ENCODE peak calls at places on chromosomes 5 and 9, in six cellular contexts. F is A549, S is breast epithelium, B is body of pancreas, Z is transverse colon, I is IMR-90. E is an unnamed sample.

GRCh38 chr5:126846756-126847155 is 69.8 kb downstream of the LMNB1 start:
- DNase-seq in S (no peak), B (no peak), F (no peak), I (no peak), Z (no peak), E (no peak)

GRCh38 chr5:115939059-115939458 is 23.2 kb upstream of the LVRN start:
- DNase-seq in F (no peak), I (no peak), B (no peak), S (no peak), Z (no peak), E (no peak)

GRCh38 chr5:6540111-6540830 is 91.6 kb downstream of the UBE2QL1 start:
- DNase-seq in Z (no peak), S (no peak), I (peak; percentile 56), F (no peak), B (no peak), E (no peak)

GRCh38 chr9:124218438-124219289 is 39.1 kb upstream of the NEK6 start:
- DNase-seq in B (peak; percentile 80), F (peak; percentile 72), S (peak; percentile 44), I (peak; percentile 66), Z (peak; percentile 77), E (no peak)

GRCh38 chr5:74947961-74948613 is 81.9 kb upstream of the FAM169A start:
- DNase-seq in F (no peak), I (peak; percentile 72), B (peak; percentile 25), S (no peak), Z (no peak), E (no peak)

GRCh38 chr9:136438548-136438908 is 1.1 kb downstream of the INPP5E start:
- DNase-seq in I (peak; percentile 7), F (no peak), S (no peak), B (no peak), Z (no peak), E (no peak)

GRCh38 chr9:131035548-131035947 is 26.6 kb downstream of the LAMC3 start:
- DNase-seq in Z (no peak), F (no peak), S (no peak), I (no peak), B (no peak), E (no peak)

GRCh38 chr5:135242496-135243193 is 156.4 kb downstream of the MACROH2A1 start:
- DNase-seq in S (no peak), I (peak; percentile 34), B (no peak), Z (peak; percentile 36), F (no peak), E (no peak)

GRCh38 chr9:98838155-98838904 is 30.9 kb downstream of the GALNT12 start:
- DNase-seq in Z (no peak), B (no peak), S (no peak), F (no peak), I (no peak), E (no peak)

GRCh38 chr9:91100878-91101450 is 260.8 kb downstream of the AUH start:
- DNase-seq in B (peak; percentile 20), I (peak; percentile 35), Z (peak; percentile 21), S (no peak), F (no peak), E (no peak)

GRCh38 chr5:159047081-159047480 is 52.6 kb downstream of the EBF1 start:
- DNase-seq in Z (no peak), B (no peak), F (no peak), S (no peak), I (peak; percentile 74), E (no peak)

GRCh38 chr9:17134396-17134842 is 421 bp upstream of the CNTLN start:
- DNase-seq in B (no peak), F (no peak), S (no peak), I (peak; percentile 29), Z (no peak), E (no peak)

GRCh38 chr5:17314907-17315471 is 97.6 kb downstream of the BASP1 start:
- DNase-seq in F (no peak), S (no peak), I (no peak), Z (no peak), B (no peak), E (no peak)

GRCh38 chr5:60370508-60370907 is 329.5 kb downstream of the DEPDC1B start:
- DNase-seq in S (no peak), I (no peak), B (no peak), F (no peak), Z (no peak), E (no peak)

GRCh38 chr5:19401032-19401431 is 587.0 kb downstream of the CDH18 start:
- DNase-seq in B (no peak), F (no peak), Z (no peak), S (no peak), I (no peak), E (no peak)

GRCh38 chr9:70480405-70480980 is 66.0 kb upstream of the KLF9 start:
- DNase-seq in Z (peak; percentile 87), S (peak; percentile 82), B (peak; percentile 95), F (no peak), I (peak; percentile 90), E (no peak)

GRCh38 chr5:112681481-112681908 is 56.2 kb upstream of the APC start:
- DNase-seq in Z (no peak), F (no peak), S (no peak), B (no peak), I (no peak), E (no peak)

GRCh38 chr9:113289091-113289490 is 13.6 kb downstream of the PRPF4 start:
- DNase-seq in S (no peak), I (no peak), B (no peak), F (no peak), Z (peak; percentile 69), E (no peak)

GRCh38 chr9:82601272-82601835 is 461.6 kb downstream of the RASEF start:
- DNase-seq in Z (no peak), B (no peak), S (no peak), I (peak; percentile 74), F (no peak), E (no peak)

GRCh38 chr5:16446993-16447392 is 18.6 kb downstream of the ZNF622 start:
- DNase-seq in Z (no peak), S (no peak), I (no peak), B (no peak), F (no peak), E (no peak)

GRCh38 chr9:95731876-95732275 is 143.6 kb upstream of the ERCC6L2 start:
- DNase-seq in B (no peak), I (no peak), S (no peak), F (no peak), Z (no peak), E (no peak)

GRCh38 chr5:67179695-67180302 is 16.8 kb downstream of the CD180 start:
- DNase-seq in S (no peak), F (no peak), Z (no peak), B (no peak), I (no peak), E (no peak)

GRCh38 chr9:70043689-70044449 is at the start of gene MAMDC2:
- DNase-seq in I (peak; percentile 51), S (no peak), F (no peak), B (peak; percentile 45), Z (peak; percentile 42), E (no peak)

DNA sequence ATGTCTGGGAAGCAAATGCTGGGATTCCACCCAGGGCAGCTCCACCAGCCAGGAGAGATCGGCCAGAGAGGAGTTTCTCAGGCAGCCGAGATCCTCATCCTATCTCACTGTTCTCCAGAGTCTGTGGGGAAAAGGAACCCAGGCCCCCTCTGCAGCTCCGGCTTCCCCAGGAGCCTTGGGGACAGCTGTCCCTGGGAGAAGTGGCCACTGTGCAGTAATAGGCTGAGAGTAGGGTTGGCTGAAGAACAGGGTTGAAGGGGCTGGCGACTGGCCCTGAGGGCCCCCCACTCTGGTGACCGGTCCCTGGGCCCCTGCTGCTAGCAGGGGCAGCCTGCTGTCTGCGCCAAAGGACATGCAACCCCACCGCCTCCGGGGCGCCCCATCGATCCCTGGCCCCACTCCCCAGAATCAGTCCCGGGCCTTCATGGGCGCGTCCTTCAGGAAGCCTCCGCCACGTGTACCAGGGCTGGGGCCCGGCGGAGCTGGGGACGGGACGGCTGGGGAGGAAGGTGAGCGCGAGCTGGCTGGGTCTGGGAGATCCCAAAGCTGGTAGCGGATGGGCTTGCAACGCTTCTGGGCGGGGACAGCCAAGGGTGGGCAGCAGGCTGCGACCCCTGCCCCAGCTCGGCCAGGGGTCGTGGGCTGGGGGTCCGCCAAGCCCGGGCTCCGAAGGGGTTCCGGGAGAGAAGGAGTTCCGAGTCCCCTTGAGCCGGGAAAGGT is 44.0 kb upstream of the STXBP1 start:
- DNase-seq in S (no peak), Z (peak; percentile 36), I (no peak), F (no peak), B (no peak), E (no peak)
- H3K4me1 ChIP-seq in S (peaks cover 20% of the 10 kb centered on the region), Z (peaks cover 56% of the 10 kb centered on the region), I (peaks cover 34% of the 10 kb centered on the region), F (peaks cover 75% of the 10 kb centered on the region), B (peaks cover 71% of the 10 kb centered on the region), E (peaks cover 88% of the 10 kb centered on the region)

GRCh38 chr5:151077419-151077818 is 3.4 kb downstream of the TNIP1 start:
- DNase-seq in F (no peak), B (no peak), S (no peak), I (no peak), Z (no peak), E (no peak)

GRCh38 chr5:151080620-151081425 is at the start of gene TNIP1:
- DNase-seq in B (peak; percentile 94), Z (peak; percentile 97), F (peak; percentile 88), S (peak; percentile 88), I (peak; percentile 88), E (peak; percentile 56)

GRCh38 chr5:151076616-151077015 is 4.2 kb downstream of the TNIP1 start:
- DNase-seq in I (no peak), S (no peak), B (no peak), Z (no peak), F (no peak), E (no peak)

GRCh38 chr5:151079838-151080619 is 805 bp downstream of the TNIP1 start:
- DNase-seq in B (no peak), Z (no peak), S (no peak), I (peak; percentile 82), F (peak; percentile 54), E (no peak)

DNA sequence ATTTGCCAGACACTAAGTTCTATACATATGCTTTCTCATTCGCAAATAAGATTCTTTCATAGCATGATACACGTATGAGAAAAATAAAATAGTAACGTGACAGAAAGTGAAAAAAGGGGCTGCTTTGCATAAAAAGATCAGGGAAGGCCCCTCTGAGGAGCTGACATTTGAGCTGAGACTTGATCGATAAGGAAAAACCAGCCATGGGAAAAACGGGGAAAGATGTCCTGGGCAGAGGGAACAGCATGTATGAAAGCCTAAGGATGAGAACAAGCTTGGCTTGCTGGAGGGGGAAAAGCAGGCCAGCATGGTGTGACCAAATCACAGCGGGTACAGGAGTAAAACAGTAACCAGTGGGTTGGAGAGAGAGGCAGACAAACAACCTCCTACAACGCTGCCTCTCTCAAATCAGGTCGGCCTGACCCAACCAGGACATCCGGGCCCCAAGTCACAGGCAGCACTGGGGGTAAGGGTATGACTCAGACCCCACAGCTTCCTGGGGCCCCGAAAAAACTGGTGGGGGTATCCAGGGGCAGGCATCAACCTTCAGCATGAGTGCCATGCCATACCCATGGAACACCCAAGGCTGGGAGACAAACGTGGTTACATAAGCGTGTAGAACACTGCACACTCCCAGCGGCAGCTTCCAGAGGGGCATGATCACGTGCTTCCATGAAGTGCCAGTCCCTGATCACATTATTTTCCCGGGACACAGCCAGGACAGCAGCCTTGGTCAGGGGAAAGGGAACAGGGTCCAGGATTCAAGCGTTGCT is 2.2 kb downstream of the TNIP1 start:
- DNase-seq in F (no peak), S (no peak), I (no peak), B (peak; percentile 54), Z (peak; percentile 54), E (no peak)
- TF ChIP-seq POLR2A in F (no peak), S (no peak), I (no peak), B (peak; percentile 40), Z (no peak), E (no peak)

GRCh38 chr5:141618030-141618803 is 583 bp downstream of the DIAPH1 start:
- DNase-seq in F (peak; percentile 55), S (peak; percentile 67), I (peak; percentile 13), B (peak; percentile 93), Z (peak; percentile 71), E (no peak)
- H3K4me3 ChIP-seq in F (peak overlapping the region; percentile 99), S (peak overlapping the region; percentile 98), I (peak overlapping the region; percentile 55), B (peak overlapping the region; percentile 60), Z (peak overlapping the region; percentile 100), E (peak overlapping the region; percentile 90)

GRCh38 chr9:34862043-34862442 is 96.0 kb upstream of the PHF24 start:
- DNase-seq in I (no peak), F (no peak), Z (no peak), S (no peak), B (no peak), E (no peak)
- H3K4me1 ChIP-seq in I (no peaks in the 10 kb centered on the region), F (no peaks in the 10 kb centered on the region), Z (no peaks in the 10 kb centered on the region), S (no peaks in the 10 kb centered on the region), B (no peaks in the 10 kb centered on the region), E (no peaks in the 10 kb centered on the region)